ENCODE peak calls at places on chromosomes 5 and 9, in ten cellular contexts. One of them, this sample, is unnamed.

GRCh38 chr5:79955496-79956172 is 35.4 kb downstream of the MTX3 start:
- DNase-seq in kidney: no peak
- DNase-seq in heart left ventricle: no peak
- DNase-seq in ovary: no peak
- DNase-seq in brain microvascular endothelial cell: no peak
- DNase-seq in adrenal gland: no peak
- DNase-seq in bronchial epithelial cell: no peak
- DNase-seq in left ventricle myocardium inferior: no peak
- DNase-seq in GM12865: no peak
- DNase-seq in stomach: no peak
- DNase-seq in this sample: no peak

GRCh38 chr5:74122175-74122574 is 496.2 kb downstream of the ARHGEF28 start:
- DNase-seq in adrenal gland: no peak
- DNase-seq in heart left ventricle: no peak
- DNase-seq in bronchial epithelial cell: no peak
- DNase-seq in brain microvascular endothelial cell: no peak
- DNase-seq in left ventricle myocardium inferior: no peak
- DNase-seq in kidney: no peak
- DNase-seq in GM12865: no peak
- DNase-seq in stomach: no peak
- DNase-seq in ovary: no peak
- DNase-seq in this sample: no peak

GRCh38 chr9:109254317-109254716 is 66.5 kb downstream of the EPB41L4B start:
- DNase-seq in ovary: no peak
- DNase-seq in heart left ventricle: no peak
- DNase-seq in stomach: no peak
- DNase-seq in bronchial epithelial cell: peak
- DNase-seq in kidney: no peak
- DNase-seq in brain microvascular endothelial cell: peak
- DNase-seq in GM12865: no peak
- DNase-seq in adrenal gland: no peak
- DNase-seq in left ventricle myocardium inferior: no peak
- DNase-seq in this sample: peak

GRCh38 chr5:125272364-125272763 is 525.9 kb upstream of the ZNF608 start:
- DNase-seq in kidney: no peak
- DNase-seq in left ventricle myocardium inferior: no peak
- DNase-seq in stomach: no peak
- DNase-seq in adrenal gland: no peak
- DNase-seq in GM12865: no peak
- DNase-seq in heart left ventricle: no peak
- DNase-seq in brain microvascular endothelial cell: no peak
- DNase-seq in bronchial epithelial cell: no peak
- DNase-seq in ovary: no peak
- DNase-seq in this sample: no peak

GRCh38 chr5:38607930-38608545 is 51.6 kb upstream of the LIFR start:
- DNase-seq in bronchial epithelial cell: no peak
- DNase-seq in left ventricle myocardium inferior: no peak
- DNase-seq in ovary: no peak
- DNase-seq in kidney: no peak
- DNase-seq in GM12865: no peak
- DNase-seq in brain microvascular endothelial cell: peak
- DNase-seq in heart left ventricle: no peak
- DNase-seq in stomach: no peak
- DNase-seq in adrenal gland: no peak
- DNase-seq in this sample: peak

GRCh38 chr5:73733219-73733618 is 107.2 kb downstream of the ARHGEF28 start:
- DNase-seq in kidney: no peak
- DNase-seq in left ventricle myocardium inferior: no peak
- DNase-seq in brain microvascular endothelial cell: peak
- DNase-seq in GM12865: no peak
- DNase-seq in stomach: no peak
- DNase-seq in adrenal gland: peak
- DNase-seq in bronchial epithelial cell: no peak
- DNase-seq in ovary: no peak
- DNase-seq in heart left ventricle: no peak
- DNase-seq in this sample: peak

GRCh38 chr5:179152941-179153340 is 92.8 kb downstream of the ZNF354C start:
- DNase-seq in adrenal gland: no peak
- DNase-seq in bronchial epithelial cell: no peak
- DNase-seq in brain microvascular endothelial cell: no peak
- DNase-seq in GM12865: no peak
- DNase-seq in stomach: no peak
- DNase-seq in ovary: no peak
- DNase-seq in heart left ventricle: no peak
- DNase-seq in left ventricle myocardium inferior: no peak
- DNase-seq in kidney: peak
- DNase-seq in this sample: no peak

GRCh38 chr5:90802695-90803317 is 244.2 kb downstream of the ADGRV1 start:
- DNase-seq in adrenal gland: peak
- DNase-seq in bronchial epithelial cell: peak
- DNase-seq in brain microvascular endothelial cell: peak
- DNase-seq in ovary: no peak
- DNase-seq in kidney: no peak
- DNase-seq in GM12865: peak
- DNase-seq in stomach: peak
- DNase-seq in heart left ventricle: no peak
- DNase-seq in left ventricle myocardium inferior: no peak
- DNase-seq in this sample: peak

GRCh38 chr9:76846307-76846706 is 59.6 kb downstream of the PRUNE2 start:
- DNase-seq in kidney: no peak
- DNase-seq in left ventricle myocardium inferior: no peak
- DNase-seq in adrenal gland: no peak
- DNase-seq in stomach: no peak
- DNase-seq in bronchial epithelial cell: no peak
- DNase-seq in heart left ventricle: no peak
- DNase-seq in GM12865: no peak
- DNase-seq in ovary: no peak
- DNase-seq in brain microvascular endothelial cell: no peak
- DNase-seq in this sample: no peak

DNA sequence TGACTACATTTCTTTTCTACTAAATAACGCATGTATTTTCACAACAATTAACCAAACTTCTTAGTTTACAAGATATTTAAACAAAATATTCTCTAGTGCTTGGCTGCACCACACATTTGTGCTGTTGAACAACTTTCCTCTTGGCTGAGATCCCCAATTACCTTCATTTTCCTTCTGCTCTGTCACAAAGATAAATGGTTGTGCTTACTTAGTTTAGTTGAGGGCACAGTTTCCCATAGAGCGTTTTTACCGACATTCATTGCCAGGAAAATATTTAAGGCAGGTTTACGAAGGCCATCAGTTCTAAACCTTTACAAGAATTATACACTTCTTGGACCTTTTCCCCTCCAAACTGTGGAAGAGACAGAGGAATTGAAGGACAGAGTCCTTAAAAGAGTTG is 60.7 kb downstream of the PRUNE2 start:
- DNase-seq in brain microvascular endothelial cell: no peak
- DNase-seq in heart left ventricle: no peak
- DNase-seq in bronchial epithelial cell: no peak
- DNase-seq in ovary: no peak
- DNase-seq in stomach: no peak
- DNase-seq in kidney: no peak
- DNase-seq in adrenal gland: no peak
- DNase-seq in GM12865: no peak
- DNase-seq in left ventricle myocardium inferior: no peak
- DNase-seq in this sample: no peak
- TF ChIP-seq CTCF in brain microvascular endothelial cell: no peak
- TF ChIP-seq CTCF in heart left ventricle: no peak
- TF ChIP-seq CTCF in bronchial epithelial cell: no peak
- TF ChIP-seq CTCF in ovary: no peak
- TF ChIP-seq CTCF in stomach: no peak
- TF ChIP-seq CTCF in kidney: no peak
- TF ChIP-seq CTCF in adrenal gland: no peak
- TF ChIP-seq CTCF in GM12865: no peak
- TF ChIP-seq CTCF in left ventricle myocardium inferior: no peak
- TF ChIP-seq CTCF in this sample: no peak

DNA sequence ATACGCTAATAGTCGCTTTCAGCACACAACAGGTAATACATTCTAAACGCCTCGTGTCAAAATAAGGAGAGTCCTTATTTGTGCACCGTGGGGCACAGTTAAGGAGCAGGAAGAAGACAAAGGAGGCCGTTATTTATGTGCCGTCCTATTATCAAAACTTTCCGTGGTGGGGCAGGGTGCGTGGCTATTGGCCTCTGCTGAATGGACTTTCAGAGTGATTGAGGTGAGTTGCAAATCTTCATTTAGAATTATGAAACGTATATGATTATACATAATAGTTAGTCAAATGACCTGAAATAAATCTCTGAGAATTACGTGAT is 833 bp downstream of the C5orf24 start:
- DNase-seq in bronchial epithelial cell: peak
- DNase-seq in left ventricle myocardium inferior: no peak
- DNase-seq in brain microvascular endothelial cell: peak
- DNase-seq in ovary: no peak
- DNase-seq in adrenal gland: peak
- DNase-seq in GM12865: peak
- DNase-seq in stomach: no peak
- DNase-seq in heart left ventricle: peak
- DNase-seq in kidney: no peak
- DNase-seq in this sample: no peak
- H3K4me3 ChIP-seq in bronchial epithelial cell: peak
- H3K4me3 ChIP-seq in left ventricle myocardium inferior: peak
- H3K4me3 ChIP-seq in brain microvascular endothelial cell: peak
- H3K4me3 ChIP-seq in ovary: peak
- H3K4me3 ChIP-seq in adrenal gland: peak
- H3K4me3 ChIP-seq in GM12865: peak
- H3K4me3 ChIP-seq in stomach: peak
- H3K4me3 ChIP-seq in heart left ventricle: peak
- H3K4me3 ChIP-seq in kidney: peak
- H3K4me3 ChIP-seq in this sample: peak

GRCh38 chr9:90958328-90958727 is 156.7 kb downstream of the SYK start:
- DNase-seq in stomach: no peak
- DNase-seq in bronchial epithelial cell: no peak
- DNase-seq in brain microvascular endothelial cell: no peak
- DNase-seq in ovary: no peak
- DNase-seq in adrenal gland: no peak
- DNase-seq in kidney: no peak
- DNase-seq in heart left ventricle: no peak
- DNase-seq in left ventricle myocardium inferior: no peak
- DNase-seq in GM12865: no peak
- DNase-seq in this sample: no peak

GRCh38 chr9:90950600-90950999 is 149.0 kb downstream of the SYK start:
- DNase-seq in brain microvascular endothelial cell: no peak
- DNase-seq in ovary: no peak
- DNase-seq in stomach: no peak
- DNase-seq in kidney: no peak
- DNase-seq in adrenal gland: no peak
- DNase-seq in bronchial epithelial cell: no peak
- DNase-seq in left ventricle myocardium inferior: no peak
- DNase-seq in heart left ventricle: no peak
- DNase-seq in GM12865: no peak
- DNase-seq in this sample: no peak

GRCh38 chr9:90953200-90953599 is 151.6 kb downstream of the SYK start:
- DNase-seq in adrenal gland: no peak
- DNase-seq in ovary: no peak
- DNase-seq in kidney: no peak
- DNase-seq in left ventricle myocardium inferior: no peak
- DNase-seq in GM12865: no peak
- DNase-seq in brain microvascular endothelial cell: no peak
- DNase-seq in bronchial epithelial cell: no peak
- DNase-seq in stomach: no peak
- DNase-seq in heart left ventricle: no peak
- DNase-seq in this sample: no peak

GRCh38 chr9:90956026-90956810 is 154.6 kb downstream of the SYK start:
- DNase-seq in bronchial epithelial cell: no peak
- DNase-seq in kidney: no peak
- DNase-seq in GM12865: no peak
- DNase-seq in left ventricle myocardium inferior: no peak
- DNase-seq in heart left ventricle: no peak
- DNase-seq in brain microvascular endothelial cell: peak
- DNase-seq in ovary: no peak
- DNase-seq in adrenal gland: no peak
- DNase-seq in stomach: no peak
- DNase-seq in this sample: peak

DNA sequence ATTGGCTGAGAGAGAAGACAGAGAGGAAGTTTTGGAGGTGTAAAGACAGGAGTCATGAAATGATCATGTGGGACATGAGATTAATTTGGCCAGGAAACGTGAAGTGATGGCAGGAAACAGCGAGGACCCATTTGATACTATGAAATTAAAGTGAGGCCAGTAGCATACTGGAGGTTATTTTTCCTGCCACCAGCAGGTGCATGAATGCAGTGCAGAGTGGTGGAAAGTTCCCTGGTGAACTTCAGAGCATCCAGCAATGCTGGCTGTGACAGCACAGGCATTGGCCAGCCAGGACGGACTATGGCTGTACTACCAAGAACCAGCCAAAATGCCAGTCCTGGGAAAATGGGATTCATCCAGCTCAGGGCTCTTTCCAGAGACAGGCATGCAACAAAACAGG is 152.2 kb downstream of the SYK start:
- DNase-seq in bronchial epithelial cell: no peak
- DNase-seq in stomach: no peak
- DNase-seq in ovary: no peak
- DNase-seq in brain microvascular endothelial cell: no peak
- DNase-seq in left ventricle myocardium inferior: no peak
- DNase-seq in kidney: no peak
- DNase-seq in adrenal gland: no peak
- DNase-seq in GM12865: no peak
- DNase-seq in heart left ventricle: no peak
- DNase-seq in this sample: no peak
- TF ChIP-seq CTCF in bronchial epithelial cell: no peak
- TF ChIP-seq CTCF in stomach: no peak
- TF ChIP-seq CTCF in ovary: no peak
- TF ChIP-seq CTCF in brain microvascular endothelial cell: peak
- TF ChIP-seq CTCF in left ventricle myocardium inferior: no peak
- TF ChIP-seq CTCF in kidney: no peak
- TF ChIP-seq CTCF in adrenal gland: no peak
- TF ChIP-seq CTCF in GM12865: no peak
- TF ChIP-seq CTCF in heart left ventricle: no peak
- TF ChIP-seq CTCF in this sample: no peak

GRCh38 chr9:37422289-37423104 is at the start of gene GRHPR:
- DNase-seq in GM12865: peak
- DNase-seq in ovary: peak
- DNase-seq in bronchial epithelial cell: peak
- DNase-seq in left ventricle myocardium inferior: peak
- DNase-seq in brain microvascular endothelial cell: peak
- DNase-seq in adrenal gland: peak
- DNase-seq in stomach: peak
- DNase-seq in kidney: peak
- DNase-seq in heart left ventricle: peak
- DNase-seq in this sample: peak

GRCh38 chr9:37424686-37425297 is 2.3 kb downstream of the GRHPR start:
- DNase-seq in heart left ventricle: no peak
- DNase-seq in ovary: peak
- DNase-seq in stomach: no peak
- DNase-seq in left ventricle myocardium inferior: no peak
- DNase-seq in brain microvascular endothelial cell: no peak
- DNase-seq in adrenal gland: no peak
- DNase-seq in kidney: peak
- DNase-seq in bronchial epithelial cell: no peak
- DNase-seq in GM12865: no peak
- DNase-seq in this sample: no peak

GRCh38 chr9:37423508-37423907 is 1.0 kb downstream of the GRHPR start:
- DNase-seq in left ventricle myocardium inferior: no peak
- DNase-seq in bronchial epithelial cell: no peak
- DNase-seq in brain microvascular endothelial cell: no peak
- DNase-seq in kidney: no peak
- DNase-seq in adrenal gland: no peak
- DNase-seq in stomach: no peak
- DNase-seq in heart left ventricle: no peak
- DNase-seq in ovary: no peak
- DNase-seq in GM12865: no peak
- DNase-seq in this sample: no peak

GRCh38 chr9:37425298-37425752 is 2.8 kb downstream of the GRHPR start:
- DNase-seq in kidney: no peak
- DNase-seq in left ventricle myocardium inferior: no peak
- DNase-seq in adrenal gland: peak
- DNase-seq in stomach: no peak
- DNase-seq in bronchial epithelial cell: no peak
- DNase-seq in brain microvascular endothelial cell: peak
- DNase-seq in ovary: peak
- DNase-seq in heart left ventricle: no peak
- DNase-seq in GM12865: no peak
- DNase-seq in this sample: no peak

DNA sequence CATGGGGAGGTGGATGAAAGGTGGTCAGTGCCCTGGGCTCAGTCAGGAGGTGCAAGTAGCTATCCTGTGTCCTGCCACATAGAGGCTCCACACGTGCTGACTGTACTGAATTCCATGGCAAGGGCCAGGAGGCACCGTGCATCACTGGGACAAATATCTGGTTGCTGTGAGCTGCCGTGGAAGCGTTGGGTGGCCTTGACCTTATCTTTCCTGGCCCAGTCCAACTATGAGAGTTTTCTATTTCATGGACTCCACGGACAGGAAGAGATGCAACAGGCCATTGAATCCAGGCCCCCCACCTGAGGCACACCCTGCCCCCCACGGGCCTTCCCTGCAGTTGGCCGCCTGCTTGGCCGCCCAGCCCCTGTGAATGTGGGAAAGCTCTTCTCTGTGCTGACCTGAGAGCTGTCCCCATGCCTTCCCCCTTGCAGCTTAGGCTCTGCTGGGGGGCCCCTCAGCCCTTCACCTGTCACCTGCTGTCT is 1.7 kb downstream of the GRHPR start:
- DNase-seq in ovary: no peak
- DNase-seq in stomach: no peak
- DNase-seq in GM12865: no peak
- DNase-seq in adrenal gland: peak
- DNase-seq in left ventricle myocardium inferior: no peak
- DNase-seq in heart left ventricle: no peak
- DNase-seq in bronchial epithelial cell: no peak
- DNase-seq in brain microvascular endothelial cell: no peak
- DNase-seq in kidney: no peak
- DNase-seq in this sample: no peak
- H3K4me3 ChIP-seq in ovary: no peak
- H3K4me3 ChIP-seq in stomach: peak
- H3K4me3 ChIP-seq in GM12865: no peak
- H3K4me3 ChIP-seq in adrenal gland: no peak
- H3K4me3 ChIP-seq in left ventricle myocardium inferior: peak
- H3K4me3 ChIP-seq in heart left ventricle: peak
- H3K4me3 ChIP-seq in bronchial epithelial cell: no peak
- H3K4me3 ChIP-seq in brain microvascular endothelial cell: no peak
- H3K4me3 ChIP-seq in kidney: peak
- H3K4me3 ChIP-seq in this sample: peak